ENCODE peak calls at places on chromosome 9, in five cellular contexts. One of them, this sample, is unnamed.

GRCh38 chr9:22307013-22307711 is 139.5 kb upstream of the DMRTA1 start:
- DNase-seq in SJSA1: peak; percentile 6
- DNase-seq in aorta: no peak
- DNase-seq in DND-41: peak; percentile 15
- DNase-seq in neuronal stem cell: peak; percentile 60
- DNase-seq in this sample: no peak

GRCh38 chr9:129021091-129021490 is 7.0 kb downstream of the SH3GLB2 start:
- DNase-seq in SJSA1: no peak
- DNase-seq in aorta: no peak
- DNase-seq in DND-41: no peak
- DNase-seq in neuronal stem cell: no peak
- DNase-seq in this sample: no peak

GRCh38 chr9:133114886-133115603 is 6.0 kb downstream of the RALGDS start:
- DNase-seq in SJSA1: no peak
- DNase-seq in aorta: peak; percentile 74
- DNase-seq in DND-41: no peak
- DNase-seq in neuronal stem cell: no peak
- DNase-seq in this sample: no peak

GRCh38 chr9:124497441-124497840 is 9.8 kb downstream of the NR5A1 start:
- DNase-seq in SJSA1: no peak
- DNase-seq in aorta: no peak
- DNase-seq in DND-41: no peak
- DNase-seq in neuronal stem cell: no peak
- DNase-seq in this sample: no peak

GRCh38 chr9:87957839-87958238 is 16.5 kb downstream of the CDK20 start:
- DNase-seq in SJSA1: no peak
- DNase-seq in aorta: no peak
- DNase-seq in DND-41: no peak
- DNase-seq in neuronal stem cell: no peak
- DNase-seq in this sample: no peak

GRCh38 chr9:122904466-122904822 is 715 bp downstream of the RC3H2 start:
- DNase-seq in SJSA1: peak; percentile 69
- DNase-seq in aorta: no peak
- DNase-seq in DND-41: peak; percentile 34
- DNase-seq in neuronal stem cell: no peak
- DNase-seq in this sample: no peak

GRCh38 chr9:68979538-68980314 is 34.2 kb downstream of the PRKACG start:
- DNase-seq in SJSA1: no peak
- DNase-seq in aorta: no peak
- DNase-seq in DND-41: no peak
- DNase-seq in neuronal stem cell: no peak
- DNase-seq in this sample: peak; percentile 1

GRCh38 chr9:89218040-89218928 is 39.7 kb upstream of the SHC3 start:
- DNase-seq in SJSA1: peak; percentile 20
- DNase-seq in aorta: no peak
- DNase-seq in DND-41: no peak
- DNase-seq in neuronal stem cell: peak; percentile 39
- DNase-seq in this sample: no peak

GRCh38 chr9:90956026-90956810 is 154.6 kb downstream of the SYK start:
- DNase-seq in SJSA1: no peak
- DNase-seq in aorta: no peak
- DNase-seq in DND-41: no peak
- DNase-seq in neuronal stem cell: no peak
- DNase-seq in this sample: no peak

GRCh38 chr9:124797343-124798103 is 20.6 kb downstream of the OLFML2A start:
- DNase-seq in SJSA1: no peak
- DNase-seq in aorta: no peak
- DNase-seq in DND-41: no peak
- DNase-seq in neuronal stem cell: no peak
- DNase-seq in this sample: no peak

GRCh38 chr9:74570879-74571512 is 73.9 kb downstream of the RORB start:
- DNase-seq in SJSA1: no peak
- DNase-seq in aorta: no peak
- DNase-seq in DND-41: peak; percentile 35
- DNase-seq in neuronal stem cell: peak; percentile 14
- DNase-seq in this sample: no peak

GRCh38 chr9:133998915-133999580 is 6.9 kb upstream of the VAV2 start:
- DNase-seq in SJSA1: no peak
- DNase-seq in aorta: no peak
- DNase-seq in DND-41: no peak
- DNase-seq in neuronal stem cell: no peak
- DNase-seq in this sample: no peak

GRCh38 chr9:113631811-113632665 is 168.5 kb downstream of the RGS3 start:
- DNase-seq in SJSA1: no peak
- DNase-seq in aorta: no peak
- DNase-seq in DND-41: no peak
- DNase-seq in neuronal stem cell: no peak
- DNase-seq in this sample: no peak

GRCh38 chr9:128651798-128652197 is 4.8 kb downstream of the DYNC2I2 start:
- DNase-seq in SJSA1: no peak
- DNase-seq in aorta: no peak
- DNase-seq in DND-41: no peak
- DNase-seq in neuronal stem cell: no peak
- DNase-seq in this sample: no peak

GRCh38 chr9:23672121-23672520 is 153.9 kb downstream of the ELAVL2 start:
- DNase-seq in SJSA1: no peak
- DNase-seq in aorta: no peak
- DNase-seq in DND-41: no peak
- DNase-seq in neuronal stem cell: no peak
- DNase-seq in this sample: no peak

GRCh38 chr9:101367323-101367722 is 17.5 kb downstream of the BAAT start:
- DNase-seq in SJSA1: no peak
- DNase-seq in aorta: no peak
- DNase-seq in DND-41: no peak
- DNase-seq in neuronal stem cell: no peak
- DNase-seq in this sample: no peak

GRCh38 chr9:134945509-134946275 is 28.0 kb upstream of the FCN1 start:
- DNase-seq in SJSA1: no peak
- DNase-seq in aorta: peak; percentile 56
- DNase-seq in DND-41: no peak
- DNase-seq in neuronal stem cell: no peak
- DNase-seq in this sample: no peak

GRCh38 chr9:112750111-112750766 is at the start of gene SNX30:
- DNase-seq in SJSA1: peak; percentile 72
- DNase-seq in aorta: peak; percentile 96
- DNase-seq in DND-41: peak; percentile 82
- DNase-seq in neuronal stem cell: peak; percentile 87
- DNase-seq in this sample: peak; percentile 80

GRCh38 chr9:136194540-136194939 is 10.4 kb downstream of the LHX3 start:
- DNase-seq in SJSA1: no peak
- DNase-seq in aorta: no peak
- DNase-seq in DND-41: no peak
- DNase-seq in neuronal stem cell: no peak
- DNase-seq in this sample: no peak

GRCh38 chr9:134591573-134591981 is 50.0 kb upstream of the COL5A1 start:
- DNase-seq in SJSA1: no peak
- DNase-seq in aorta: no peak
- DNase-seq in DND-41: no peak
- DNase-seq in neuronal stem cell: no peak
- DNase-seq in this sample: no peak

GRCh38 chr9:36148652-36149051 is 12.1 kb downstream of the GLIPR2 start:
- DNase-seq in SJSA1: peak; percentile 78
- DNase-seq in aorta: peak; percentile 99
- DNase-seq in DND-41: peak; percentile 64
- DNase-seq in neuronal stem cell: no peak
- DNase-seq in this sample: peak; percentile 61

GRCh38 chr9:99432075-99432474 is 210.0 kb downstream of the SEC61B start:
- DNase-seq in SJSA1: no peak
- DNase-seq in aorta: no peak
- DNase-seq in DND-41: no peak
- DNase-seq in neuronal stem cell: no peak
- DNase-seq in this sample: no peak

GRCh38 chr9:137021979-137022619 is 5.9 kb downstream of the ABCA2 start:
- DNase-seq in SJSA1: no peak
- DNase-seq in aorta: peak; percentile 87
- DNase-seq in DND-41: peak; percentile 62
- DNase-seq in neuronal stem cell: no peak
- DNase-seq in this sample: peak; percentile 60

GRCh38 chr9:97397220-97397619 is 14.7 kb upstream of the TDRD7 start:
- DNase-seq in SJSA1: no peak
- DNase-seq in aorta: no peak
- DNase-seq in DND-41: no peak
- DNase-seq in neuronal stem cell: no peak
- DNase-seq in this sample: no peak

GRCh38 chr9:78676623-78677022 is 379.7 kb downstream of the PSAT1 start:
- DNase-seq in SJSA1: no peak
- DNase-seq in aorta: no peak
- DNase-seq in DND-41: no peak
- DNase-seq in neuronal stem cell: no peak
- DNase-seq in this sample: no peak

GRCh38 chr9:126500600-126501382 is 112.9 kb upstream of the LMX1B start:
- DNase-seq in SJSA1: peak; percentile 37
- DNase-seq in aorta: peak; percentile 93
- DNase-seq in DND-41: peak; percentile 47
- DNase-seq in neuronal stem cell: peak; percentile 80
- DNase-seq in this sample: peak; percentile 59

GRCh38 chr9:811101-811531 is 30.4 kb upstream of the DMRT1 start:
- DNase-seq in SJSA1: no peak
- DNase-seq in aorta: no peak
- DNase-seq in DND-41: no peak
- DNase-seq in neuronal stem cell: no peak
- DNase-seq in this sample: no peak

GRCh38 chr9:113578877-113579269 is 115.3 kb downstream of the RGS3 start:
- DNase-seq in SJSA1: peak; percentile 93
- DNase-seq in aorta: no peak
- DNase-seq in DND-41: peak; percentile 89
- DNase-seq in neuronal stem cell: no peak
- DNase-seq in this sample: peak; percentile 81

GRCh38 chr9:127723450-127723849 is 7.6 kb downstream of the TTC16 start:
- DNase-seq in SJSA1: no peak
- DNase-seq in aorta: no peak
- DNase-seq in DND-41: no peak
- DNase-seq in neuronal stem cell: no peak
- DNase-seq in this sample: no peak

GRCh38 chr9:134056483-134057310 is 11.1 kb downstream of the BRD3 start:
- DNase-seq in SJSA1: no peak
- DNase-seq in aorta: peak; percentile 71
- DNase-seq in DND-41: no peak
- DNase-seq in neuronal stem cell: no peak
- DNase-seq in this sample: no peak

DNA sequence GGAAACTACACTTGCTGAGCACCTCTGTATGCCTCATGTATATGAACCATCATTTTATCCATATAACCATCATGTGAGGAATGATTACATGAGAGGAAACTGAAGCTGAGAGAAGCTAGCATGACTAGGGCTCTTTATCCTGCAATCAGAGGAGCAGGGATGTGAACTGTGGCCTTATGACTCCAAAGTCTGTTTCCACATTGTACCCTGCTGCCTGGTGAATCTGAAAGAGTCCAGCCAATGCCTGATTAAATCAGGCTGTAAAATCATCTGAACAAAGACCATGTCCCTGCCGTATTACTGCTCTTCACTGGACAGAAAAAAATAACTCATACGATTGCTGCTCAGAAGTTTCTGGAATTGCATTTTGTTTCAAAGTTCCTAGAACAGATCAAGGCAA is 67.0 kb downstream of the LPAR1 start:
- DNase-seq in SJSA1: no peak
- DNase-seq in aorta: no peak
- DNase-seq in DND-41: no peak
- DNase-seq in neuronal stem cell: no peak
- DNase-seq in this sample: no peak
- H3K27ac ChIP-seq in SJSA1: no peak overlapping the region
- H3K27ac ChIP-seq in aorta: no peak overlapping the region
- H3K27ac ChIP-seq in DND-41: no peak overlapping the region
- H3K27ac ChIP-seq in neuronal stem cell: no peak overlapping the region
- H3K27ac ChIP-seq in this sample: no peak overlapping the region

DNA sequence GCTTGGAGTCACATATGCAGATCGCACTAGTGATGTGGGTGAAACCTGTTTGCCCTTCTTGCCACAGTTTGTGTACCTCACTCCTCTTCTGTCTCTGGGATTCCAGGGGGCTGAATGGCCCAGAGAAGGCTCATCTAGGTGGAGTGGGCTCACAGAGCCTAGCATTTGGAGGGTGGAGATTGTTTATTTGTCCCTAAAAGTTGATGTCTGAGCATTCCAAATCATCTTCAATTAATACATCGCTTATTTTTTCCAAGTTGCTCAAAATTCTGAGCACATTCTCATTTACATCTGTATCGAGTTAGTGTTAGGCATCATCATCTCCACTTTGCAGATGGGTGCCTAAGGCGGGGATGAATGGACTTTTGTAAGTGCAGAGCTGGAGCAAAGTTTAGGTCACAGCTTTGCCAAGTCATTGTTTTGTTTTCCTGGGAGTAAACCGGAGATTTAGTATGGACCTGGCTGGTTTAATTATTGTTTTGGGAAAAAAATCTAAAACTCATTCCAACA is 2.0 kb downstream of the ABL1 start:
- DNase-seq in SJSA1: peak; percentile 55
- DNase-seq in aorta: no peak
- DNase-seq in DND-41: no peak
- DNase-seq in neuronal stem cell: no peak
- DNase-seq in this sample: no peak
- H3K4me1 ChIP-seq in SJSA1: peaks cover 27% of the 10 kb centered on the region
- H3K4me1 ChIP-seq in aorta: peaks cover 4% of the 10 kb centered on the region
- H3K4me1 ChIP-seq in DND-41: peaks cover 43% of the 10 kb centered on the region
- H3K4me1 ChIP-seq in neuronal stem cell: peaks cover 28% of the 10 kb centered on the region
- H3K4me1 ChIP-seq in this sample: peaks cover 15% of the 10 kb centered on the region

GRCh38 chr9:35140097-35140496 is 21.7 kb upstream of the UNC13B start:
- DNase-seq in SJSA1: no peak
- DNase-seq in aorta: no peak
- DNase-seq in DND-41: no peak
- DNase-seq in neuronal stem cell: no peak
- DNase-seq in this sample: no peak
- H3K9me3 ChIP-seq in SJSA1: no peaks in the 10 kb centered on the region
- H3K9me3 ChIP-seq in aorta: peaks cover 11% of the 10 kb centered on the region
- H3K9me3 ChIP-seq in DND-41: peaks cover 10% of the 10 kb centered on the region
- H3K9me3 ChIP-seq in neuronal stem cell: peaks cover 20% of the 10 kb centered on the region
- H3K9me3 ChIP-seq in this sample: peaks cover 15% of the 10 kb centered on the region

GRCh38 chr9:121282309-121283071 is 14.5 kb downstream of the GSN start:
- DNase-seq in SJSA1: peak; percentile 53
- DNase-seq in aorta: no peak
- DNase-seq in DND-41: no peak
- DNase-seq in neuronal stem cell: no peak
- DNase-seq in this sample: no peak
- H3K27ac ChIP-seq in SJSA1: peak overlapping the region; percentile 43
- H3K27ac ChIP-seq in aorta: peak overlapping the region; percentile 30
- H3K27ac ChIP-seq in DND-41: no peak overlapping the region
- H3K27ac ChIP-seq in neuronal stem cell: no peak overlapping the region
- H3K27ac ChIP-seq in this sample: no peak overlapping the region